ENCODE peak calls at places on chromosomes 2 and 18, in seven cellular contexts. One of them, this sample, is unnamed.

GRCh38 chr2:185245806-185246205 is 492.8 kb upstream of the FSIP2 start:
- DNase-seq in mammary epithelial cell: no peak
- DNase-seq in neural crest cell: no peak
- DNase-seq in dorsolateral prefrontal cortex: no peak
- DNase-seq in cardiac fibroblast: peak; percentile 1
- DNase-seq in RWPE1: no peak
- DNase-seq in thoracic aorta: no peak
- DNase-seq in this sample: peak; percentile 9

GRCh38 chr18:79911871-79912270 is 39.6 kb downstream of the SLC66A2 start:
- DNase-seq in cardiac fibroblast: no peak
- DNase-seq in RWPE1: no peak
- DNase-seq in mammary epithelial cell: no peak
- DNase-seq in neural crest cell: no peak
- DNase-seq in dorsolateral prefrontal cortex: no peak
- DNase-seq in thoracic aorta: no peak
- DNase-seq in this sample: no peak

GRCh38 chr2:30611572-30611971 is 164.5 kb downstream of the LCLAT1 start:
- DNase-seq in RWPE1: no peak
- DNase-seq in neural crest cell: no peak
- DNase-seq in cardiac fibroblast: peak; percentile 44
- DNase-seq in mammary epithelial cell: no peak
- DNase-seq in dorsolateral prefrontal cortex: no peak
- DNase-seq in thoracic aorta: no peak
- DNase-seq in this sample: no peak

GRCh38 chr2:233839447-233839820 is 14.9 kb downstream of the HJURP start:
- DNase-seq in thoracic aorta: no peak
- DNase-seq in neural crest cell: no peak
- DNase-seq in mammary epithelial cell: no peak
- DNase-seq in dorsolateral prefrontal cortex: no peak
- DNase-seq in RWPE1: no peak
- DNase-seq in cardiac fibroblast: no peak
- DNase-seq in this sample: no peak

GRCh38 chr2:236563953-236564352 is 5.7 kb upstream of the ACKR3 start:
- DNase-seq in cardiac fibroblast: no peak
- DNase-seq in mammary epithelial cell: no peak
- DNase-seq in RWPE1: no peak
- DNase-seq in dorsolateral prefrontal cortex: no peak
- DNase-seq in thoracic aorta: no peak
- DNase-seq in neural crest cell: no peak
- DNase-seq in this sample: no peak

GRCh38 chr2:186590538-186591441 is 934 bp downstream of the ITGAV start:
- DNase-seq in mammary epithelial cell: peak; percentile 74
- DNase-seq in dorsolateral prefrontal cortex: no peak
- DNase-seq in cardiac fibroblast: peak; percentile 69
- DNase-seq in thoracic aorta: no peak
- DNase-seq in RWPE1: peak; percentile 36
- DNase-seq in neural crest cell: peak; percentile 16
- DNase-seq in this sample: peak; percentile 57

GRCh38 chr2:151339168-151339567 is 18.2 kb upstream of the TNFAIP6 start:
- DNase-seq in neural crest cell: no peak
- DNase-seq in cardiac fibroblast: peak; percentile 26
- DNase-seq in thoracic aorta: no peak
- DNase-seq in dorsolateral prefrontal cortex: no peak
- DNase-seq in mammary epithelial cell: no peak
- DNase-seq in RWPE1: no peak
- DNase-seq in this sample: peak; percentile 63

GRCh38 chr2:40004336-40004735 is 225.3 kb upstream of the THUMPD2 start:
- DNase-seq in dorsolateral prefrontal cortex: no peak
- DNase-seq in neural crest cell: no peak
- DNase-seq in RWPE1: no peak
- DNase-seq in mammary epithelial cell: no peak
- DNase-seq in cardiac fibroblast: peak; percentile 23
- DNase-seq in thoracic aorta: no peak
- DNase-seq in this sample: no peak

GRCh38 chr2:236291911-236292310 is 27.7 kb upstream of the ASB18 start:
- DNase-seq in RWPE1: no peak
- DNase-seq in cardiac fibroblast: no peak
- DNase-seq in dorsolateral prefrontal cortex: no peak
- DNase-seq in thoracic aorta: no peak
- DNase-seq in neural crest cell: no peak
- DNase-seq in mammary epithelial cell: no peak
- DNase-seq in this sample: no peak

GRCh38 chr2:27431395-27431794 is 3.0 kb downstream of the NRBP1 start:
- DNase-seq in neural crest cell: no peak
- DNase-seq in cardiac fibroblast: peak; percentile 16
- DNase-seq in thoracic aorta: no peak
- DNase-seq in RWPE1: no peak
- DNase-seq in dorsolateral prefrontal cortex: no peak
- DNase-seq in mammary epithelial cell: peak; percentile 65
- DNase-seq in this sample: peak; percentile 23

GRCh38 chr2:88521445-88522070 is 69.1 kb upstream of the FOXI3 start:
- DNase-seq in cardiac fibroblast: peak; percentile 48
- DNase-seq in neural crest cell: no peak
- DNase-seq in thoracic aorta: no peak
- DNase-seq in mammary epithelial cell: peak; percentile 33
- DNase-seq in dorsolateral prefrontal cortex: no peak
- DNase-seq in RWPE1: peak; percentile 57
- DNase-seq in this sample: peak; percentile 23

GRCh38 chr18:79242246-79242645 is 153.5 kb upstream of the NFATC1 start:
- DNase-seq in RWPE1: no peak
- DNase-seq in thoracic aorta: no peak
- DNase-seq in cardiac fibroblast: no peak
- DNase-seq in mammary epithelial cell: no peak
- DNase-seq in dorsolateral prefrontal cortex: no peak
- DNase-seq in neural crest cell: no peak
- DNase-seq in this sample: peak; percentile 94

GRCh38 chr2:98551316-98551715 is 57.0 kb downstream of the COA5 start:
- DNase-seq in neural crest cell: no peak
- DNase-seq in thoracic aorta: no peak
- DNase-seq in mammary epithelial cell: no peak
- DNase-seq in RWPE1: no peak
- DNase-seq in cardiac fibroblast: no peak
- DNase-seq in dorsolateral prefrontal cortex: no peak
- DNase-seq in this sample: no peak

GRCh38 chr2:69781321-69782248 is 39.7 kb downstream of the ANXA4 start:
- DNase-seq in thoracic aorta: no peak
- DNase-seq in mammary epithelial cell: no peak
- DNase-seq in neural crest cell: no peak
- DNase-seq in cardiac fibroblast: no peak
- DNase-seq in dorsolateral prefrontal cortex: no peak
- DNase-seq in RWPE1: no peak
- DNase-seq in this sample: no peak

GRCh38 chr2:101809656-101810055 is 112.1 kb downstream of the MAP4K4 start:
- DNase-seq in neural crest cell: no peak
- DNase-seq in cardiac fibroblast: no peak
- DNase-seq in mammary epithelial cell: no peak
- DNase-seq in thoracic aorta: no peak
- DNase-seq in dorsolateral prefrontal cortex: no peak
- DNase-seq in RWPE1: no peak
- DNase-seq in this sample: no peak

GRCh38 chr18:32483002-32483401 is 12.3 kb upstream of the GAREM1 start:
- DNase-seq in cardiac fibroblast: no peak
- DNase-seq in dorsolateral prefrontal cortex: no peak
- DNase-seq in RWPE1: no peak
- DNase-seq in mammary epithelial cell: no peak
- DNase-seq in neural crest cell: no peak
- DNase-seq in thoracic aorta: no peak
- DNase-seq in this sample: no peak

GRCh38 chr2:109331864-109332848 is 203.2 kb downstream of the SH3RF3 start:
- DNase-seq in neural crest cell: no peak
- DNase-seq in RWPE1: peak; percentile 93
- DNase-seq in dorsolateral prefrontal cortex: peak; percentile 88
- DNase-seq in cardiac fibroblast: peak; percentile 82
- DNase-seq in mammary epithelial cell: peak; percentile 92
- DNase-seq in thoracic aorta: peak; percentile 60
- DNase-seq in this sample: peak; percentile 97

GRCh38 chr2:138994502-138994901 is 214.3 kb upstream of the NXPH2 start:
- DNase-seq in neural crest cell: no peak
- DNase-seq in thoracic aorta: no peak
- DNase-seq in RWPE1: no peak
- DNase-seq in dorsolateral prefrontal cortex: no peak
- DNase-seq in cardiac fibroblast: no peak
- DNase-seq in mammary epithelial cell: no peak
- DNase-seq in this sample: no peak

GRCh38 chr2:11348209-11348749 is 3.8 kb upstream of the ROCK2 start:
- DNase-seq in neural crest cell: no peak
- DNase-seq in cardiac fibroblast: no peak
- DNase-seq in RWPE1: no peak
- DNase-seq in dorsolateral prefrontal cortex: no peak
- DNase-seq in mammary epithelial cell: no peak
- DNase-seq in thoracic aorta: no peak
- DNase-seq in this sample: no peak

GRCh38 chr2:5387421-5387820 is 304.8 kb upstream of the SOX11 start:
- DNase-seq in cardiac fibroblast: no peak
- DNase-seq in mammary epithelial cell: no peak
- DNase-seq in RWPE1: no peak
- DNase-seq in dorsolateral prefrontal cortex: no peak
- DNase-seq in thoracic aorta: no peak
- DNase-seq in neural crest cell: no peak
- DNase-seq in this sample: peak; percentile 71

GRCh38 chr18:70405051-70405450 is 116.2 kb downstream of the SOCS6 start:
- DNase-seq in mammary epithelial cell: no peak
- DNase-seq in thoracic aorta: no peak
- DNase-seq in dorsolateral prefrontal cortex: no peak
- DNase-seq in RWPE1: no peak
- DNase-seq in neural crest cell: no peak
- DNase-seq in cardiac fibroblast: no peak
- DNase-seq in this sample: no peak

GRCh38 chr2:173991857-173992588 is 26.9 kb upstream of the SP3 start:
- DNase-seq in RWPE1: no peak
- DNase-seq in dorsolateral prefrontal cortex: no peak
- DNase-seq in thoracic aorta: peak; percentile 62
- DNase-seq in neural crest cell: no peak
- DNase-seq in mammary epithelial cell: peak; percentile 17
- DNase-seq in cardiac fibroblast: peak; percentile 81
- DNase-seq in this sample: no peak

GRCh38 chr2:139791330-139791729 is 1011.1 kb upstream of the NXPH2 start:
- DNase-seq in mammary epithelial cell: no peak
- DNase-seq in dorsolateral prefrontal cortex: no peak
- DNase-seq in neural crest cell: no peak
- DNase-seq in thoracic aorta: no peak
- DNase-seq in RWPE1: no peak
- DNase-seq in cardiac fibroblast: no peak
- DNase-seq in this sample: peak; percentile 57

GRCh38 chr2:43798300-43798699 is 24.5 kb downstream of the DYNC2LI1 start:
- DNase-seq in thoracic aorta: no peak
- DNase-seq in neural crest cell: no peak
- DNase-seq in RWPE1: peak; percentile 17
- DNase-seq in mammary epithelial cell: no peak
- DNase-seq in dorsolateral prefrontal cortex: no peak
- DNase-seq in cardiac fibroblast: peak; percentile 7
- DNase-seq in this sample: peak; percentile 15
- TF ChIP-seq CTCF in thoracic aorta: no peak
- TF ChIP-seq CTCF in neural crest cell: peak; percentile 39
- TF ChIP-seq CTCF in RWPE1: peak; percentile 17
- TF ChIP-seq CTCF in mammary epithelial cell: peak; percentile 33
- TF ChIP-seq CTCF in dorsolateral prefrontal cortex: no peak
- TF ChIP-seq CTCF in cardiac fibroblast: peak; percentile 24
- TF ChIP-seq CTCF in this sample: peak; percentile 54

GRCh38 chr2:127404466-127405251 is 13.6 kb upstream of the PROC start:
- DNase-seq in mammary epithelial cell: no peak
- DNase-seq in RWPE1: no peak
- DNase-seq in cardiac fibroblast: no peak
- DNase-seq in neural crest cell: no peak
- DNase-seq in thoracic aorta: no peak
- DNase-seq in dorsolateral prefrontal cortex: peak; percentile 15
- DNase-seq in this sample: no peak

GRCh38 chr2:127405252-127405605 is 13.0 kb upstream of the PROC start:
- DNase-seq in RWPE1: no peak
- DNase-seq in neural crest cell: no peak
- DNase-seq in thoracic aorta: no peak
- DNase-seq in mammary epithelial cell: no peak
- DNase-seq in dorsolateral prefrontal cortex: no peak
- DNase-seq in cardiac fibroblast: no peak
- DNase-seq in this sample: no peak

GRCh38 chr2:127400897-127401756 is 13.4 kb upstream of the MAP3K2 start:
- DNase-seq in neural crest cell: no peak
- DNase-seq in cardiac fibroblast: peak; percentile 60
- DNase-seq in thoracic aorta: no peak
- DNase-seq in mammary epithelial cell: peak; percentile 89
- DNase-seq in dorsolateral prefrontal cortex: no peak
- DNase-seq in RWPE1: peak; percentile 91
- DNase-seq in this sample: no peak

GRCh38 chr2:127401757-127402695 is 14.3 kb upstream of the MAP3K2 start:
- DNase-seq in dorsolateral prefrontal cortex: no peak
- DNase-seq in mammary epithelial cell: peak; percentile 70
- DNase-seq in cardiac fibroblast: no peak
- DNase-seq in neural crest cell: no peak
- DNase-seq in thoracic aorta: no peak
- DNase-seq in RWPE1: peak; percentile 40
- DNase-seq in this sample: no peak

DNA sequence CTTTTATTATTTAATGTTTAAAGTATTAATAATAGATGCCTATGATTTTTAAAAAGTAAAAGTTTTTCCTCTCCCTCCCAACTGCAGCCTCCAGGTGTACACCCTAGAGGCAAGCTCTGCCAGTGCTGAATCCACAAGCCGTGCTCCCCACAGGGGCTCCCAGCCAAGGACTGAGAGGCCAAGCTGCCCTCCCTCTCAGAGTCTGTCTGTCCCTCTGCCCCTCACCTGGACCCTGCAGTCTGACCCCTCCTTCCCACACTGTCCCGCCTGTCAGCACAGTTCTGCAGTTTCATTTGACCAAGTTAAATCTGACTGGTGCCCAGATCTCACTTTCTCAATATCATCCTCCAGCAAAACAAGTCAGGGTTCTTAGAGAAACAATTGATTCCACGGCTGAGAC is 14.8 kb upstream of the PROC start:
- DNase-seq in dorsolateral prefrontal cortex: peak; percentile 16
- DNase-seq in thoracic aorta: no peak
- DNase-seq in cardiac fibroblast: no peak
- DNase-seq in RWPE1: no peak
- DNase-seq in mammary epithelial cell: no peak
- DNase-seq in neural crest cell: no peak
- DNase-seq in this sample: no peak
- TF ChIP-seq CTCF in dorsolateral prefrontal cortex: no peak
- TF ChIP-seq CTCF in thoracic aorta: no peak
- TF ChIP-seq CTCF in cardiac fibroblast: no peak
- TF ChIP-seq CTCF in RWPE1: no peak
- TF ChIP-seq CTCF in mammary epithelial cell: no peak
- TF ChIP-seq CTCF in neural crest cell: no peak
- TF ChIP-seq CTCF in this sample: no peak

GRCh38 chr18:12032786-12033642 is 51.7 kb downstream of the IMPA2 start:
- DNase-seq in mammary epithelial cell: peak; percentile 47
- DNase-seq in neural crest cell: no peak
- DNase-seq in thoracic aorta: no peak
- DNase-seq in dorsolateral prefrontal cortex: no peak
- DNase-seq in RWPE1: no peak
- DNase-seq in cardiac fibroblast: peak; percentile 52
- DNase-seq in this sample: no peak
- TF ChIP-seq CTCF in mammary epithelial cell: no peak
- TF ChIP-seq CTCF in neural crest cell: no peak
- TF ChIP-seq CTCF in thoracic aorta: no peak
- TF ChIP-seq CTCF in dorsolateral prefrontal cortex: no peak
- TF ChIP-seq CTCF in RWPE1: no peak
- TF ChIP-seq CTCF in cardiac fibroblast: no peak
- TF ChIP-seq CTCF in this sample: no peak

DNA sequence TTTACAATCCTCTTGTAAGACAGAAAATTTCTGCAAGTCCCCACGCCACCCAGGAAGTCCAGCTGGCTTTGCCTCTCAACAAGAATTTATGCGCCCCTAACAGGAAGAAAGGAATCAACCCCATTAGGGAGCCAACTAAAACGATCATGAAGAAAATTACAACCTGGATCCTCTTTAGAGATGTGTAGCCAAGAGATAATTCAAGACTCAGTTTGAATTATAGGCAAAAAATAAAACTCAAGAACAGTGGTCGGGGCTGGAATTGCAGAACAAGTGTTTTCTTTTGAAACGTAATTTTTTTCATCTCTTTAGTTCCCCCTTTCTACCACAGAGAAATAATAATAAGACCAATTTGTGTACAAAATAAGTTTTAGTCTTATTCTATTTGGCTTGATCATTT is 22.4 kb downstream of the PDCD1 start:
- DNase-seq in thoracic aorta: no peak
- DNase-seq in cardiac fibroblast: no peak
- DNase-seq in dorsolateral prefrontal cortex: no peak
- DNase-seq in neural crest cell: no peak
- DNase-seq in mammary epithelial cell: no peak
- DNase-seq in RWPE1: no peak
- DNase-seq in this sample: no peak
- TF ChIP-seq CTCF in thoracic aorta: peak; percentile 13
- TF ChIP-seq CTCF in cardiac fibroblast: no peak
- TF ChIP-seq CTCF in dorsolateral prefrontal cortex: no peak
- TF ChIP-seq CTCF in neural crest cell: no peak
- TF ChIP-seq CTCF in mammary epithelial cell: no peak
- TF ChIP-seq CTCF in RWPE1: no peak
- TF ChIP-seq CTCF in this sample: no peak